ENCODE peak calls at places on chromosome 4, in six cellular contexts. S, T, U, L, I and B are unnamed samples.

GRCh38 chr4:86730310-86730709 is 118.9 kb downstream of the SLC10A6 start:
- DNase-seq in I (no peak), L (no peak), U (no peak), T (no peak), S (no peak), B (no peak)

GRCh38 chr4:53592686-53593641 is 1.7 kb upstream of the LNX1 start:
- DNase-seq in L (peak; percentile 38), U (no peak), S (no peak), T (no peak), I (peak; percentile 51), B (no peak)

GRCh38 chr4:57109847-57110634 is at the start of gene IGFBP7:
- DNase-seq in L (peak; percentile 51), U (peak; percentile 91), T (peak; percentile 62), I (peak; percentile 63), S (no peak), B (no peak)

GRCh38 chr4:151315212-151315886 is 10.1 kb downstream of the SH3D19 start:
- DNase-seq in L (no peak), U (no peak), S (no peak), I (peak; percentile 24), T (no peak), B (no peak)

GRCh38 chr4:41655177-41655576 is 93.3 kb downstream of the PHOX2B start:
- DNase-seq in I (no peak), U (no peak), L (no peak), S (no peak), T (no peak), B (no peak)

GRCh38 chr4:46016306-46016705 is 107.5 kb downstream of the GABRG1 start:
- DNase-seq in I (peak; percentile 2), T (no peak), U (no peak), L (no peak), S (no peak), B (no peak)

GRCh38 chr4:69025191-69025998 is 70.9 kb upstream of the UGT2B7 start:
- DNase-seq in L (no peak), S (no peak), T (no peak), I (no peak), U (no peak), B (no peak)

GRCh38 chr4:1057403-1057745 is 45.9 kb downstream of the FGFRL1 start:
- DNase-seq in S (no peak), L (no peak), T (no peak), I (no peak), U (no peak), B (no peak)

GRCh38 chr4:154722262-154722661 is 21.5 kb upstream of the LRAT start:
- DNase-seq in S (no peak), T (no peak), L (no peak), I (no peak), U (no peak), B (no peak)

GRCh38 chr4:102608190-102608589 is 107.0 kb downstream of the NFKB1 start:
- DNase-seq in S (no peak), T (no peak), L (no peak), U (no peak), I (peak; percentile 56), B (no peak)

GRCh38 chr4:125639182-125639621 is 324.4 kb downstream of the FAT4 start:
- DNase-seq in U (no peak), I (no peak), S (peak; percentile 9), L (no peak), T (no peak), B (no peak)

GRCh38 chr4:89482248-89482647 is 174.6 kb upstream of the GPRIN3 start:
- DNase-seq in U (no peak), T (peak; percentile 54), S (no peak), L (no peak), I (peak; percentile 71), B (no peak)

GRCh38 chr4:165440415-165440882 is 61.6 kb downstream of the CPE start:
- DNase-seq in T (peak; percentile 61), U (no peak), L (no peak), I (peak; percentile 63), S (peak; percentile 54), B (no peak)

GRCh38 chr4:85149656-85150055 is 183.2 kb upstream of the WDFY3 start:
- DNase-seq in L (no peak), U (no peak), T (peak; percentile 44), S (no peak), I (peak; percentile 79), B (no peak)

GRCh38 chr4:144575181-144575580 is 70.8 kb upstream of the HHIP start:
- DNase-seq in I (peak; percentile 80), T (no peak), U (no peak), L (no peak), S (no peak), B (no peak)

GRCh38 chr4:169958629-169959028 is 67.6 kb downstream of the MFAP3L start:
- DNase-seq in S (no peak), T (no peak), I (no peak), L (no peak), U (no peak), B (no peak)

GRCh38 chr4:74624351-74625151 is 169.8 kb downstream of the BTC start:
- DNase-seq in L (no peak), U (no peak), S (peak; percentile 86), T (peak; percentile 97), I (peak; percentile 97), B (no peak)

GRCh38 chr4:22897520-22898108 is 204.9 kb downstream of the GBA3 start:
- DNase-seq in T (peak; percentile 8), L (no peak), S (no peak), I (peak; percentile 41), U (no peak), B (no peak)

GRCh38 chr4:89283226-89283974 is 24.2 kb downstream of the GPRIN3 start:
- DNase-seq in S (no peak), T (peak; percentile 45), L (no peak), I (peak; percentile 65), U (no peak), B (no peak)

GRCh38 chr4:22063613-22064012 is 115.0 kb upstream of the KCNIP4 start:
- DNase-seq in T (no peak), L (no peak), I (no peak), U (no peak), S (no peak), B (no peak)

GRCh38 chr4:3827616-3828492 is 61.7 kb downstream of the ADRA2C start:
- DNase-seq in L (peak; percentile 75), S (no peak), U (peak; percentile 93), I (no peak), T (peak; percentile 19), B (no peak)

GRCh38 chr4:72314869-72315268 is 254.2 kb downstream of the ADAMTS3 start:
- DNase-seq in L (no peak), T (peak; percentile 34), I (peak; percentile 83), U (no peak), S (no peak), B (no peak)

GRCh38 chr4:78528327-78528726 is 23.2 kb upstream of the ANXA3 start:
- DNase-seq in I (peak; percentile 66), S (no peak), T (peak; percentile 24), L (no peak), U (no peak), B (no peak)

GRCh38 chr4:78529569-78530209 is 21.9 kb upstream of the ANXA3 start:
- DNase-seq in L (no peak), U (no peak), I (peak; percentile 80), S (no peak), T (peak; percentile 43), B (no peak)

GRCh38 chr4:78533854-78534253 is 17.7 kb upstream of the ANXA3 start:
- DNase-seq in T (no peak), L (no peak), S (no peak), U (no peak), I (no peak), B (no peak)

GRCh38 chr4:78534286-78534955 is 17.1 kb upstream of the ANXA3 start:
- DNase-seq in S (peak; percentile 39), L (no peak), T (no peak), U (no peak), I (no peak), B (no peak)

GRCh38 chr4:78532046-78532445 is 19.5 kb upstream of the ANXA3 start:
- DNase-seq in L (no peak), I (no peak), T (no peak), U (no peak), S (no peak), B (no peak)
- H3K4me3 ChIP-seq in L (no peak overlapping the region), I (no peak overlapping the region), T (no peak overlapping the region), U (no peak overlapping the region), S (no peak overlapping the region), B (no peak overlapping the region)

GRCh38 chr4:65719635-65720034 is 49.3 kb upstream of the EPHA5 start:
- DNase-seq in U (no peak), L (no peak), S (no peak), T (peak; percentile 25), I (no peak), B (no peak)

DNA sequence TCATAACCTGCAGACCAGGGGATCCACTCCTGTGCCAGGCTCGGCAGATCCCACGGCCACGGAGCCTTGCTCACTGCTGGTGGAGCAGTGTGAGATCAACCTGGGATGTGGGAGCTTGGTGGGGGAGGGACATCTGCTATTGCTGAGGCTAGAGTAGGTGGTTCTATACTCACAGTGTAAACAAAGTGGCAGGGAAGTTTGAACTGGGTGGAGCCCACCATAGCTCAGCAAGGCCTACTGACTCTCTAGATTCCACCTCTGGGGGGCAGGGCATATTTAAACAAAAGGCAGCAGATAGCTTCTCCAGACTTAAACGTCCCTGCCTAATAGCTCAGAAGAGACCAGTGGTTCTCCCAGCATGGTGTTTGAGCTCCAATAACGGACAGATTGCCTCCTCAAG is 54.7 kb upstream of the EPHA5 start:
- DNase-seq in S (no peak), U (no peak), I (no peak), L (no peak), T (no peak), B (no peak)
- TF ChIP-seq CTCF in S (no peak), U (no peak), I (no peak), L (no peak), T (no peak), B (no peak)

DNA sequence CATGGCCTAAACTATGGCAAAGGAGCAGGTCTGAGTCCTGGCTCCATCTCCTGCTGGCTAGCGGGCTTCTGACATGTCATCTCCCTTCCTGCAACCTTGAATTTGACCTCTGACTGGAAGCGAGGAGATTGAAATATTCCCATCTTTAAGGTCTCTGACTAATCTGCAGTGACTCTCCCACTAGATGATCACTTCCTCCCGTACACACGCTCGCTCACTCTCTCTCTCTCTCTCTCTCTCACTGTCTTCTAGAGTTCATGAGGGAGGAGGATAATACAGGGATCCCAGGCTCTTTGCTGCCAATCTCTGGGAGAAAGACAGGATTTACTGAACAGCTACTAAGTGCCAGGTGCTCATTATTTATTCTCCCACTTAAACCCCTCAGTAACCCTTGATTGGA is 193.7 kb upstream of the C1QTNF7 start:
- DNase-seq in U (no peak), L (no peak), S (no peak), T (peak; percentile 83), I (peak; percentile 93), B (no peak)
- H3K4me3 ChIP-seq in U (no peak overlapping the region), L (no peak overlapping the region), S (no peak overlapping the region), T (no peak overlapping the region), I (no peak overlapping the region), B (no peak overlapping the region)

GRCh38 chr4:83780334-83780733 is 244.4 kb downstream of the GPAT3 start:
- DNase-seq in S (no peak), U (no peak), T (no peak), I (no peak), L (no peak), B (no peak)
- TF ChIP-seq CTCF in S (no peak), U (no peak), T (no peak), I (no peak), L (no peak), B (no peak)